ENCODE peak calls at places on chromosome 5, in six cellular contexts. E is heart left ventricle, W is ovary, F is spleen, P is prostate gland, O is tibial nerve. S is an unnamed sample.

GRCh38 chr5:139110526-139111168 is 87.5 kb downstream of the SIL1 start:
- DNase-seq in E (no peak), P (no peak), W (no peak), O (no peak), F (no peak), S (no peak)

GRCh38 chr5:135473956-135474670 is 22.0 kb upstream of the TIFAB start:
- DNase-seq in F (peak; percentile 63), O (no peak), E (peak; percentile 14), P (no peak), W (peak; percentile 7), S (peak; percentile 37)

GRCh38 chr5:142280066-142281011 is 44.5 kb downstream of the SPRY4 start:
- DNase-seq in P (no peak), E (peak; percentile 87), W (peak; percentile 39), O (no peak), F (no peak), S (no peak)

GRCh38 chr5:139646912-139647391 is 1.2 kb upstream of the CXXC5 start:
- DNase-seq in O (no peak), F (peak; percentile 84), W (peak; percentile 39), P (no peak), E (peak; percentile 69), S (peak; percentile 65)

GRCh38 chr5:10789726-10790125 is 28.7 kb upstream of the DAP start:
- DNase-seq in P (no peak), E (no peak), O (no peak), F (no peak), W (no peak), S (no peak)

GRCh38 chr5:11640474-11640873 is 263.8 kb downstream of the CTNND2 start:
- DNase-seq in W (no peak), F (no peak), E (no peak), O (no peak), P (no peak), S (no peak)

GRCh38 chr5:163759000-163759730 is 253.7 kb downstream of the MAT2B start:
- DNase-seq in W (no peak), O (no peak), P (no peak), F (no peak), E (no peak), S (no peak)

GRCh38 chr5:9787813-9788600 is 157.9 kb upstream of the TAS2R1 start:
- DNase-seq in E (no peak), W (no peak), P (no peak), O (no peak), F (no peak), S (no peak)

GRCh38 chr5:35131723-35132122 is 84.0 kb upstream of the AGXT2 start:
- DNase-seq in O (no peak), F (no peak), E (no peak), W (no peak), P (no peak), S (no peak)

GRCh38 chr5:180112101-180112861 is 40.7 kb upstream of the RNF130 start:
- DNase-seq in P (no peak), F (peak; percentile 56), E (peak; percentile 13), W (peak; percentile 7), O (no peak), S (peak; percentile 48)

GRCh38 chr5:133336969-133337410 is 275.4 kb downstream of the FSTL4 start:
- DNase-seq in O (no peak), F (peak; percentile 54), W (no peak), P (no peak), E (no peak), S (no peak)

GRCh38 chr5:82165740-82166530 is 112.2 kb downstream of the RPS23 start:
- DNase-seq in O (peak; percentile 69), E (no peak), P (peak; percentile 78), W (peak; percentile 67), F (no peak), S (peak; percentile 93)

GRCh38 chr5:74209566-74209965 is 431.0 kb downstream of the ENC1 start:
- DNase-seq in E (no peak), W (no peak), F (no peak), O (no peak), P (no peak), S (no peak)

GRCh38 chr5:6066026-6066425 is 312.3 kb downstream of the MED10 start:
- DNase-seq in W (no peak), F (no peak), O (no peak), P (no peak), E (no peak), S (no peak)

DNA sequence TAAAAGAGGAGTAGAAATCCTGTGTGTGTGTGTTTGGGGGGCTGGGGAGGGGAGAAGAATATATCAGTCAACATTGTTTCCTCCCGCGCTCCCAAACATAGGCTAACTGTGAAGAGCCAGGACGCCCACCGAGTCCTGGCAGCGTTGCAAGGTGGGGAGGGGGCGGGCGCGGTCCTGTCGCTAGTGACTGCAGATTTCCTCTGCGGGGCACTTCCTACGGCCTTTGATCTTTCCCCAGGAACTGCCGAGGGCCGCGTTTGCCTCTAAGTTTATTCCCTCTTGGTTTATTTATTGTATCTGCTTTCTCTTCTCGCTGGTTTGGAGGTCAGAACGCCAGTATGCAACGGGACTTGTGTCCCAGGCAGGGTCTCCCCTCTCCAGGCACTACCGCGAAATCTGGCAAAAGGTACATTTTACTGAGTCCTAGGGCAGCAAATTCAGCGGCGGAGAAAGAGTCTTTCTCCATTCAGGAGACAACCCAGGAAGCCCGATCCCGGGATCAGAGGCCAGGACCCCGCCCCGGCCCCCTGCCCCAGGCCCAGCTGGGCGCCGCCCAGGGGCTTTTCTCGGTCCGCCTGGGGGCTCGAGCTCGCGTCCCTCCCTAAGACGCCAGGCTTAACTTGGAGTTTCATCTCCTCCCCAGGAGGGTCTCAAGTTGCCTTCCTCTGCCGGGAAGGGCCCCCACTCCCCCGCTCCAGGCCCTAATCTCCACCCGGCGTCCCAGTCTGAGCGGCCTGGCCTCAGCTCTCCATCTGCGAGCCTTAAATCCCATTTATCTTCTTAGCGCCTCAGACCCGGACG is 923 bp upstream of the EGFLAM start:
- DNase-seq in P (no peak), O (no peak), W (peak; percentile 45), F (no peak), E (no peak), S (no peak)
- H3K27me3 ChIP-seq in P (no peaks in the 10 kb centered on the region), O (peaks cover 24% of the 10 kb centered on the region), W (no peaks in the 10 kb centered on the region), F (peaks cover 70% of the 10 kb centered on the region), E (peaks cover 22% of the 10 kb centered on the region), S (peaks cover 31% of the 10 kb centered on the region)

GRCh38 chr5:123000731-123001130 is 35.8 kb downstream of the PPIC start:
- DNase-seq in F (no peak), O (no peak), W (no peak), E (no peak), P (no peak), S (no peak)
- TF ChIP-seq POLR2A in F (no peak), O (no peak), W (no peak), E (no peak), P (no peak), S (no peak)

GRCh38 chr5:77076961-77077820 is 9.9 kb downstream of the ZBED3 start:
- DNase-seq in F (peak; percentile 94), W (peak; percentile 84), E (peak; percentile 88), O (peak; percentile 57), P (peak; percentile 24), S (peak; percentile 83)
- TF ChIP-seq CTCF in F (peak; percentile 76), W (peak; percentile 69), E (peak; percentile 74), O (peak; percentile 60), P (peak; percentile 40), S (peak; percentile 84)

GRCh38 chr5:174984863-174985262 is 260.5 kb downstream of the MSX2 start:
- DNase-seq in E (no peak), P (no peak), W (no peak), O (no peak), F (no peak), S (no peak)
- H3K27me3 ChIP-seq in E (no peaks in the 10 kb centered on the region), P (no peaks in the 10 kb centered on the region), W (no peaks in the 10 kb centered on the region), O (no peaks in the 10 kb centered on the region), F (no peaks in the 10 kb centered on the region), S (no peaks in the 10 kb centered on the region)

GRCh38 chr5:69007726-69008368 is 86.0 kb upstream of the SLC30A5 start:
- DNase-seq in E (peak; percentile 69), O (peak; percentile 85), F (peak; percentile 84), W (peak; percentile 77), P (peak; percentile 56), S (no peak)

GRCh38 chr5:69007086-69007672 is 86.6 kb upstream of the SLC30A5 start:
- DNase-seq in O (no peak), F (no peak), E (no peak), P (no peak), W (no peak), S (no peak)

GRCh38 chr5:69006030-69006429 is 87.8 kb upstream of the SLC30A5 start:
- DNase-seq in E (no peak), W (no peak), P (no peak), O (no peak), F (no peak), S (no peak)

GRCh38 chr5:69010443-69010842 is 83.4 kb upstream of the SLC30A5 start:
- DNase-seq in E (no peak), O (no peak), F (no peak), W (no peak), P (no peak), S (no peak)
- TF ChIP-seq POLR2A in E (no peak), O (no peak), F (no peak), W (no peak), P (no peak), S (no peak)

GRCh38 chr5:91006708-91007107 is 376.4 kb downstream of the ARRDC3 start:
- DNase-seq in P (no peak), E (no peak), O (no peak), W (no peak), F (no peak), S (no peak)

GRCh38 chr5:91010090-91010489 is 373.0 kb downstream of the ARRDC3 start:
- DNase-seq in W (no peak), O (no peak), F (no peak), E (no peak), P (no peak), S (no peak)

GRCh38 chr5:91007780-91008402 is 375.2 kb downstream of the ARRDC3 start:
- DNase-seq in W (no peak), P (no peak), O (no peak), F (no peak), E (no peak), S (no peak)

GRCh38 chr5:91011029-91011428 is 372.1 kb downstream of the ARRDC3 start:
- DNase-seq in O (no peak), W (no peak), F (no peak), E (no peak), P (no peak), S (no peak)

DNA sequence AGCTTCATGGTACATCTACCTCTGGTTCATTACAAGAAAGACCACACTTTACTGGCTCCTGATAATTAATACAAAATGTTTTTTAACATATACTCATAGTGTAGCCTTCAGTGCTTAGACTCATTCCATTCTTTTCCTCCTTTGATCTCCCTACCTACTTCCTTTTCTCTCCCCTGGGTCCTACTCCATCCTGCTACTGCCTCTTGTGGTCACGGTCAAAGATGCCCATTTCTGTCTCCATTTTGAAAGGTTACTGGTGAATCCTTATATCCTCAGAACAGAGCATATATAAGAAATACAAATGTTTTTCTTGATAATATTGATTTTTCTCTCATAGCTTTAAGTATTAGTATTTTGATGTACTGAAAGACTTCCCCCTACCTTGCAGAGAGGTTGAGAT is 375.9 kb downstream of the ARRDC3 start:
- DNase-seq in F (no peak), P (no peak), O (no peak), W (no peak), E (no peak), S (no peak)
- TF ChIP-seq CTCF in F (no peak), P (no peak), O (no peak), W (no peak), E (no peak), S (no peak)